ENCODE peak calls at places on chromosome 15, in ten cellular contexts. Q is IMR-90; T is Right ventricle myocardium inferior; B is amniotic stem cell; J is SK-MEL-5; X is activated CD4-positive, alpha-beta T cell treated with anti-CD3 and anti-CD28 coated beads for 36 hours; O is lower leg skin; K is brain microvascular endothelial cell; L is astrocyte of the hippocampus; V is neuronal stem cell. A is an unnamed sample.

GRCh38 chr15:94234300-94234699 is 2.9 kb downstream of the MCTP2 start:
- DNase-seq in Q (no peak), L (no peak), J (no peak), X (peak), K (peak), V (no peak), O (no peak), T (no peak), B (no peak), A (no peak)

GRCh38 chr15:93467327-93467726 is 378.3 kb upstream of the RGMA start:
- DNase-seq in V (no peak), Q (no peak), J (no peak), X (no peak), K (no peak), L (peak), B (no peak), O (peak), T (peak), A (peak)

GRCh38 chr15:40952901-40953712 is at the start of gene CHAC1:
- DNase-seq in J (peak), Q (peak), T (peak), L (peak), K (peak), B (peak), V (peak), O (peak), X (peak), A (peak)

GRCh38 chr15:92636950-92637481 is 18.6 kb downstream of the FAM174B start:
- DNase-seq in T (no peak), Q (no peak), X (no peak), J (peak), B (no peak), O (no peak), V (no peak), K (no peak), L (no peak), A (no peak)

GRCh38 chr15:49622561-49622960 is 1.7 kb downstream of the DTWD1 start:
- DNase-seq in L (no peak), Q (no peak), O (no peak), B (no peak), J (peak), V (no peak), X (no peak), K (no peak), T (no peak), A (no peak)

GRCh38 chr15:77421370-77421700 is 647 bp downstream of the HMG20A start:
- DNase-seq in T (no peak), J (no peak), O (no peak), X (peak), V (no peak), L (no peak), K (no peak), Q (peak), B (no peak), A (no peak)

GRCh38 chr15:64233299-64233698 is 70.5 kb upstream of the PPIB start:
- DNase-seq in Q (no peak), V (no peak), O (no peak), L (no peak), T (no peak), X (no peak), J (no peak), K (no peak), B (no peak), A (no peak)

GRCh38 chr15:65355173-65355982 is 22.4 kb downstream of the IGDCC3 start:
- DNase-seq in O (no peak), T (no peak), K (no peak), B (no peak), L (peak), Q (no peak), V (peak), X (peak), J (no peak), A (no peak)

GRCh38 chr15:89654847-89655805 is at the start of gene KIF7:
- DNase-seq in B (no peak), T (no peak), J (peak), Q (peak), V (peak), X (peak), L (peak), K (peak), O (no peak), A (no peak)